ENCODE peak calls at places on chromosome 4, in nine cellular contexts. F, T, K, V, P, R, I, A and J are unnamed samples.

GRCh38 chr4:1290165-1290977 is 680 bp downstream of the MAEA start:
- DNase-seq in F (no peak), T (peak; percentile 52), K (no peak), V (no peak), P (peak; percentile 45), R (no peak), I (peak; percentile 31), A (no peak), J (peak; percentile 56)

GRCh38 chr4:86508436-86508835 is 85.7 kb upstream of the PTPN13 start:
- DNase-seq in F (no peak), T (no peak), K (no peak), V (no peak), P (no peak), R (no peak), I (peak; percentile 43), A (peak; percentile 63), J (no peak)

GRCh38 chr4:168634276-168634802 is 137.5 kb downstream of the PALLD start:
- DNase-seq in F (no peak), T (peak; percentile 85), K (no peak), V (no peak), P (no peak), R (no peak), I (peak; percentile 79), A (peak; percentile 89), J (no peak)

GRCh38 chr4:69800599-69800998 is 40.2 kb upstream of the SULT1B1 start:
- DNase-seq in F (no peak), T (no peak), K (no peak), V (no peak), P (no peak), R (no peak), I (peak; percentile 73), A (no peak), J (no peak)

GRCh38 chr4:2787230-2788100 is 5.4 kb upstream of the SH3BP2 start:
- DNase-seq in F (no peak), T (no peak), K (no peak), V (no peak), P (peak; percentile 35), R (no peak), I (no peak), A (no peak), J (peak; percentile 70)

GRCh38 chr4:28093071-28093470 is 1232.4 kb downstream of the STIM2 start:
- DNase-seq in F (no peak), T (no peak), K (no peak), V (no peak), P (no peak), R (no peak), I (no peak), A (no peak), J (no peak)

GRCh38 chr4:87799254-87799653 is at the start of gene IBSP:
- DNase-seq in F (no peak), T (no peak), K (no peak), V (no peak), P (no peak), R (no peak), I (no peak), A (no peak), J (no peak)

GRCh38 chr4:147160908-147161513 is 215.3 kb upstream of the TTC29 start:
- DNase-seq in F (no peak), T (peak; percentile 68), K (no peak), V (no peak), P (peak; percentile 47), R (no peak), I (peak; percentile 75), A (peak; percentile 43), J (no peak)

GRCh38 chr4:83599183-83599582 is 63.3 kb downstream of the GPAT3 start:
- DNase-seq in F (no peak), T (peak; percentile 69), K (no peak), V (no peak), P (no peak), R (no peak), I (no peak), A (no peak), J (no peak)

GRCh38 chr4:57055873-57056272 is 54.3 kb downstream of the IGFBP7 start:
- DNase-seq in F (no peak), T (no peak), K (no peak), V (no peak), P (no peak), R (no peak), I (no peak), A (no peak), J (peak; percentile 16)

GRCh38 chr4:156615066-156615514 is 356.5 kb downstream of the PDGFC start:
- DNase-seq in F (no peak), T (no peak), K (no peak), V (no peak), P (no peak), R (no peak), I (peak; percentile 71), A (peak; percentile 81), J (no peak)

GRCh38 chr4:19030536-19030935 is 1009.0 kb upstream of the LCORL start:
- DNase-seq in F (no peak), T (no peak), K (no peak), V (no peak), P (no peak), R (no peak), I (no peak), A (no peak), J (no peak)

GRCh38 chr4:114091546-114091945 is 112.1 kb upstream of the ARSJ start:
- DNase-seq in F (no peak), T (no peak), K (no peak), V (no peak), P (no peak), R (no peak), I (peak; percentile 8), A (no peak), J (no peak)

GRCh38 chr4:164108971-164109370 is 614.5 kb downstream of the TMA16 start:
- DNase-seq in F (no peak), T (no peak), K (no peak), V (no peak), P (no peak), R (no peak), I (no peak), A (no peak), J (no peak)

GRCh38 chr4:183618681-183619080 is 40.3 kb downstream of the RWDD4 start:
- DNase-seq in F (no peak), T (no peak), K (no peak), V (no peak), P (no peak), R (no peak), I (peak; percentile 42), A (no peak), J (no peak)

GRCh38 chr4:40347472-40347871 is 12.3 kb downstream of the CHRNA9 start:
- DNase-seq in F (no peak), T (no peak), K (no peak), V (no peak), P (no peak), R (no peak), I (no peak), A (no peak), J (no peak)

GRCh38 chr4:146224331-146224966 is 10.1 kb downstream of the REELD1 start:
- DNase-seq in F (no peak), T (no peak), K (no peak), V (no peak), P (no peak), R (no peak), I (no peak), A (no peak), J (no peak)

GRCh38 chr4:136484996-136485395 is 1047.3 kb downstream of the PCDH18 start:
- DNase-seq in F (no peak), T (peak; percentile 89), K (no peak), V (no peak), P (no peak), R (no peak), I (no peak), A (no peak), J (no peak)

GRCh38 chr4:26420903-26421302 is 69.4 kb downstream of the CCKAR start:
- DNase-seq in F (no peak), T (no peak), K (no peak), V (no peak), P (no peak), R (no peak), I (peak; percentile 25), A (no peak), J (no peak)

GRCh38 chr4:172962564-172963353 is 205.9 kb upstream of the GALNT7 start:
- DNase-seq in F (no peak), T (no peak), K (no peak), V (peak; percentile 77), P (no peak), R (no peak), I (no peak), A (peak; percentile 45), J (peak; percentile 67)

GRCh38 chr4:33025236-33025635 is 2305.1 kb downstream of the PCDH7 start:
- DNase-seq in F (no peak), T (no peak), K (no peak), V (no peak), P (no peak), R (no peak), I (no peak), A (no peak), J (no peak)

GRCh38 chr4:20299515-20299914 is 47.8 kb downstream of the SLIT2 start:
- DNase-seq in F (no peak), T (peak; percentile 38), K (no peak), V (no peak), P (peak; percentile 15), R (no peak), I (no peak), A (no peak), J (no peak)

GRCh38 chr4:47213971-47214370 is 182.6 kb downstream of the GABRB1 start:
- DNase-seq in F (no peak), T (no peak), K (no peak), V (no peak), P (no peak), R (no peak), I (peak; percentile 24), A (no peak), J (no peak)

GRCh38 chr4:152850377-152850776 is 70.6 kb downstream of the ARFIP1 start:
- DNase-seq in F (no peak), T (peak; percentile 92), K (no peak), V (no peak), P (peak; percentile 38), R (no peak), I (peak; percentile 19), A (no peak), J (no peak)

GRCh38 chr4:67573193-67573592 is 14.7 kb downstream of the STAP1 start:
- DNase-seq in F (no peak), T (no peak), K (no peak), V (no peak), P (no peak), R (no peak), I (no peak), A (no peak), J (no peak)

GRCh38 chr4:87732033-87732770 is 67.2 kb upstream of the IBSP start:
- DNase-seq in F (no peak), T (no peak), K (no peak), V (no peak), P (no peak), R (no peak), I (peak; percentile 20), A (no peak), J (no peak)

GRCh38 chr4:87133183-87133582 is 87.2 kb downstream of the KLHL8 start:
- DNase-seq in F (no peak), T (no peak), K (no peak), V (no peak), P (no peak), R (no peak), I (no peak), A (no peak), J (no peak)

GRCh38 chr4:139609647-139610046 is 53.6 kb upstream of the SETD7 start:
- DNase-seq in F (no peak), T (no peak), K (no peak), V (no peak), P (no peak), R (no peak), I (no peak), A (no peak), J (no peak)

GRCh38 chr4:76515975-76516853 is 81.2 kb downstream of the SHROOM3 start:
- DNase-seq in F (no peak), T (no peak), K (no peak), V (no peak), P (no peak), R (no peak), I (no peak), A (no peak), J (no peak)

GRCh38 chr4:98516042-98516440 is 142.4 kb downstream of the TSPAN5 start:
- DNase-seq in F (no peak), T (peak; percentile 16), K (no peak), V (no peak), P (no peak), R (no peak), I (peak; percentile 80), A (no peak), J (no peak)

GRCh38 chr4:170687751-170688150 is 598.0 kb upstream of the AADAT start:
- DNase-seq in F (no peak), T (no peak), K (no peak), V (no peak), P (no peak), R (no peak), I (no peak), A (no peak), J (no peak)